ENCODE peak calls at places on chromosomes 6 and 20, in ten cellular contexts. One of them, this sample, is unnamed. For H3K9me3, the result is how much of the 10 kb centered on the place peaks cover.

GRCh38 chr6:167683028-167683862 is 143.5 kb upstream of the AFDN start:
- DNase-seq in IMR-90: peak
- DNase-seq in ovary: peak
- DNase-seq in cardiac muscle cell: peak
- DNase-seq in tibial nerve: peak
- DNase-seq in pancreas: no peak
- DNase-seq in SJSA1: peak
- DNase-seq in kidney: peak
- DNase-seq in psoas muscle: peak
- DNase-seq in CD4-positive, alpha-beta T cell: no peak
- DNase-seq in this sample: no peak

GRCh38 chr20:57435498-57436222 is 44.5 kb downstream of the RBM38 start:
- DNase-seq in SJSA1: peak
- DNase-seq in IMR-90: no peak
- DNase-seq in psoas muscle: peak
- DNase-seq in tibial nerve: peak
- DNase-seq in pancreas: peak
- DNase-seq in ovary: no peak
- DNase-seq in cardiac muscle cell: peak
- DNase-seq in kidney: peak
- DNase-seq in CD4-positive, alpha-beta T cell: peak
- DNase-seq in this sample: no peak

GRCh38 chr20:14712302-14712739 is 374.9 kb upstream of the FLRT3 start:
- DNase-seq in kidney: no peak
- DNase-seq in ovary: no peak
- DNase-seq in cardiac muscle cell: peak
- DNase-seq in pancreas: no peak
- DNase-seq in tibial nerve: no peak
- DNase-seq in CD4-positive, alpha-beta T cell: no peak
- DNase-seq in IMR-90: peak
- DNase-seq in psoas muscle: no peak
- DNase-seq in SJSA1: peak
- DNase-seq in this sample: no peak

GRCh38 chr6:159999240-159999671 is 30.4 kb downstream of the IGF2R start:
- DNase-seq in tibial nerve: no peak
- DNase-seq in cardiac muscle cell: no peak
- DNase-seq in pancreas: no peak
- DNase-seq in CD4-positive, alpha-beta T cell: no peak
- DNase-seq in ovary: no peak
- DNase-seq in IMR-90: no peak
- DNase-seq in psoas muscle: no peak
- DNase-seq in kidney: no peak
- DNase-seq in SJSA1: no peak
- DNase-seq in this sample: no peak

GRCh38 chr6:139060332-139060731 is 31.8 kb downstream of the ABRACL start:
- DNase-seq in ovary: no peak
- DNase-seq in cardiac muscle cell: peak
- DNase-seq in SJSA1: no peak
- DNase-seq in tibial nerve: no peak
- DNase-seq in pancreas: no peak
- DNase-seq in CD4-positive, alpha-beta T cell: no peak
- DNase-seq in psoas muscle: no peak
- DNase-seq in kidney: no peak
- DNase-seq in IMR-90: peak
- DNase-seq in this sample: no peak

GRCh38 chr20:57618091-57618765 is 2.0 kb downstream of the ZBP1 start:
- DNase-seq in IMR-90: no peak
- DNase-seq in SJSA1: no peak
- DNase-seq in CD4-positive, alpha-beta T cell: no peak
- DNase-seq in ovary: no peak
- DNase-seq in tibial nerve: no peak
- DNase-seq in cardiac muscle cell: no peak
- DNase-seq in kidney: peak
- DNase-seq in pancreas: no peak
- DNase-seq in psoas muscle: peak
- DNase-seq in this sample: no peak

GRCh38 chr20:38751360-38751976 is 3.2 kb downstream of the ACTR5 start:
- DNase-seq in cardiac muscle cell: peak
- DNase-seq in kidney: no peak
- DNase-seq in SJSA1: no peak
- DNase-seq in ovary: no peak
- DNase-seq in psoas muscle: no peak
- DNase-seq in pancreas: no peak
- DNase-seq in CD4-positive, alpha-beta T cell: no peak
- DNase-seq in IMR-90: peak
- DNase-seq in tibial nerve: no peak
- DNase-seq in this sample: no peak

GRCh38 chr6:80196914-80197313 is 90.4 kb downstream of the BCKDHB start:
- DNase-seq in IMR-90: no peak
- DNase-seq in psoas muscle: no peak
- DNase-seq in SJSA1: no peak
- DNase-seq in kidney: no peak
- DNase-seq in ovary: no peak
- DNase-seq in pancreas: no peak
- DNase-seq in tibial nerve: no peak
- DNase-seq in CD4-positive, alpha-beta T cell: no peak
- DNase-seq in cardiac muscle cell: no peak
- DNase-seq in this sample: no peak

GRCh38 chr6:148934534-148934933 is 187.7 kb downstream of the UST start:
- DNase-seq in psoas muscle: peak
- DNase-seq in IMR-90: peak
- DNase-seq in pancreas: no peak
- DNase-seq in kidney: no peak
- DNase-seq in tibial nerve: no peak
- DNase-seq in CD4-positive, alpha-beta T cell: no peak
- DNase-seq in cardiac muscle cell: peak
- DNase-seq in SJSA1: no peak
- DNase-seq in ovary: no peak
- DNase-seq in this sample: no peak

GRCh38 chr6:75023634-75024033 is 182.2 kb downstream of the COL12A1 start:
- DNase-seq in IMR-90: peak
- DNase-seq in ovary: no peak
- DNase-seq in pancreas: no peak
- DNase-seq in CD4-positive, alpha-beta T cell: no peak
- DNase-seq in SJSA1: no peak
- DNase-seq in psoas muscle: no peak
- DNase-seq in kidney: no peak
- DNase-seq in cardiac muscle cell: no peak
- DNase-seq in tibial nerve: no peak
- DNase-seq in this sample: no peak

DNA sequence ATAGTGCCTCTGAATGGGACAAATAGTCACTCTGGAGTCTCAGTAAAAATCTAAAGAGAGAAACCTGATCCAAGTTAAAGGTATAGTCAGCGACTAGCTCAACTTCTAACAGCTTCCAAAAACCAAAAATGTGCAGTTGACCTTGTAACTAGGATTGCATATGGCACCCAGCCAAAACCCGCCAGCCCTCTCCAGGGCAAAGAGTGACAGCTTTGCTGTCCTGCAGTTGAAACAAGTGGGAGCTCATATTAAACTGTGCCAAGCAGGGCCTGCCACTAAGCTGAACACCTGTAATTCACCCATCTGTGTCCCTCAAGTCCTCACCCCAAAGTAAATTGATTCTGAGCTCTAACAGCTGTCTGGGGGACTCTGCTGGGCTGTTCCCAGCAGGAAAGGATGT is 695.3 kb downstream of the MAFB start:
- DNase-seq in ovary: no peak
- DNase-seq in tibial nerve: no peak
- DNase-seq in SJSA1: no peak
- DNase-seq in kidney: peak
- DNase-seq in IMR-90: no peak
- DNase-seq in pancreas: no peak
- DNase-seq in CD4-positive, alpha-beta T cell: no peak
- DNase-seq in cardiac muscle cell: no peak
- DNase-seq in psoas muscle: no peak
- DNase-seq in this sample: no peak
- H3K9me3 ChIP-seq in ovary: under half
- H3K9me3 ChIP-seq in tibial nerve: under half
- H3K9me3 ChIP-seq in SJSA1: under half
- H3K9me3 ChIP-seq in kidney: under half
- H3K9me3 ChIP-seq in IMR-90: under half
- H3K9me3 ChIP-seq in pancreas: under half
- H3K9me3 ChIP-seq in CD4-positive, alpha-beta T cell: under half
- H3K9me3 ChIP-seq in cardiac muscle cell: under half
- H3K9me3 ChIP-seq in psoas muscle: under half
- H3K9me3 ChIP-seq in this sample: under half

GRCh38 chr6:22134308-22134707 is 162.5 kb downstream of the PRL start:
- DNase-seq in CD4-positive, alpha-beta T cell: no peak
- DNase-seq in IMR-90: no peak
- DNase-seq in ovary: no peak
- DNase-seq in cardiac muscle cell: no peak
- DNase-seq in SJSA1: no peak
- DNase-seq in kidney: no peak
- DNase-seq in tibial nerve: no peak
- DNase-seq in psoas muscle: no peak
- DNase-seq in pancreas: no peak
- DNase-seq in this sample: no peak

GRCh38 chr6:22133352-22133751 is 163.5 kb downstream of the PRL start:
- DNase-seq in CD4-positive, alpha-beta T cell: no peak
- DNase-seq in cardiac muscle cell: no peak
- DNase-seq in psoas muscle: peak
- DNase-seq in pancreas: no peak
- DNase-seq in tibial nerve: no peak
- DNase-seq in SJSA1: no peak
- DNase-seq in IMR-90: no peak
- DNase-seq in ovary: no peak
- DNase-seq in kidney: no peak
- DNase-seq in this sample: no peak

GRCh38 chr6:22132662-22133061 is 164.2 kb downstream of the PRL start:
- DNase-seq in pancreas: no peak
- DNase-seq in IMR-90: no peak
- DNase-seq in tibial nerve: no peak
- DNase-seq in CD4-positive, alpha-beta T cell: no peak
- DNase-seq in kidney: no peak
- DNase-seq in SJSA1: no peak
- DNase-seq in ovary: no peak
- DNase-seq in psoas muscle: no peak
- DNase-seq in cardiac muscle cell: no peak
- DNase-seq in this sample: no peak

GRCh38 chr6:22126910-22127309 is 169.9 kb downstream of the PRL start:
- DNase-seq in SJSA1: no peak
- DNase-seq in cardiac muscle cell: no peak
- DNase-seq in IMR-90: no peak
- DNase-seq in psoas muscle: no peak
- DNase-seq in tibial nerve: no peak
- DNase-seq in CD4-positive, alpha-beta T cell: no peak
- DNase-seq in kidney: no peak
- DNase-seq in pancreas: no peak
- DNase-seq in ovary: no peak
- DNase-seq in this sample: no peak

DNA sequence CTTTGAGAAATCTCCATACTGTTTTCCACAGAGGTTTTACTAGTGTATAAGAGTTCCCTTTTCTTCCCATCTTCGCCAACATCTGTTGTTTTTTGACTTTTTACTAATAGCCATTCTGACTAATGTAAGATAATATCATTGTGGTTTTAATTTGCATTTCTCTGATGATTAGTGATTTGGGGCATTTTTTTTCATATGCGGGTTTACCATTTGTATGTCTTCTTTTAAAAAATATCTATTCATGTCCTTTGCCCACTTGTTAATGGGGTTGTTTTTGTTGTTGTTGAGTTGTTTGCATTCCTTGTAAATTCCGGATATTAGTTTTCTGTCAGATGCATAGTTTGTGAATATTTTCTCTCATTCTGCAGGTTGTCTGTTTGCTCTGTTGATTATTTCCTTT is 167.1 kb downstream of the PRL start:
- DNase-seq in SJSA1: no peak
- DNase-seq in CD4-positive, alpha-beta T cell: no peak
- DNase-seq in IMR-90: no peak
- DNase-seq in pancreas: no peak
- DNase-seq in ovary: no peak
- DNase-seq in kidney: no peak
- DNase-seq in cardiac muscle cell: no peak
- DNase-seq in psoas muscle: no peak
- DNase-seq in tibial nerve: no peak
- DNase-seq in this sample: no peak
- H3K9me3 ChIP-seq in SJSA1: under half
- H3K9me3 ChIP-seq in CD4-positive, alpha-beta T cell: under half
- H3K9me3 ChIP-seq in IMR-90: under half
- H3K9me3 ChIP-seq in pancreas: under half
- H3K9me3 ChIP-seq in ovary: under half
- H3K9me3 ChIP-seq in kidney: under half
- H3K9me3 ChIP-seq in cardiac muscle cell: under half
- H3K9me3 ChIP-seq in psoas muscle: under half
- H3K9me3 ChIP-seq in tibial nerve: under half
- H3K9me3 ChIP-seq in this sample: under half

GRCh38 chr6:27433714-27434113 is 39.2 kb downstream of the ZNF184 start:
- DNase-seq in ovary: no peak
- DNase-seq in pancreas: no peak
- DNase-seq in cardiac muscle cell: no peak
- DNase-seq in tibial nerve: no peak
- DNase-seq in SJSA1: no peak
- DNase-seq in kidney: no peak
- DNase-seq in CD4-positive, alpha-beta T cell: no peak
- DNase-seq in psoas muscle: no peak
- DNase-seq in IMR-90: no peak
- DNase-seq in this sample: no peak
- H3K9me3 ChIP-seq in ovary: under half
- H3K9me3 ChIP-seq in pancreas: under half
- H3K9me3 ChIP-seq in cardiac muscle cell: under half
- H3K9me3 ChIP-seq in tibial nerve: under half
- H3K9me3 ChIP-seq in SJSA1: under half
- H3K9me3 ChIP-seq in kidney: under half
- H3K9me3 ChIP-seq in CD4-positive, alpha-beta T cell: under half
- H3K9me3 ChIP-seq in psoas muscle: under half
- H3K9me3 ChIP-seq in IMR-90: under half
- H3K9me3 ChIP-seq in this sample: under half

DNA sequence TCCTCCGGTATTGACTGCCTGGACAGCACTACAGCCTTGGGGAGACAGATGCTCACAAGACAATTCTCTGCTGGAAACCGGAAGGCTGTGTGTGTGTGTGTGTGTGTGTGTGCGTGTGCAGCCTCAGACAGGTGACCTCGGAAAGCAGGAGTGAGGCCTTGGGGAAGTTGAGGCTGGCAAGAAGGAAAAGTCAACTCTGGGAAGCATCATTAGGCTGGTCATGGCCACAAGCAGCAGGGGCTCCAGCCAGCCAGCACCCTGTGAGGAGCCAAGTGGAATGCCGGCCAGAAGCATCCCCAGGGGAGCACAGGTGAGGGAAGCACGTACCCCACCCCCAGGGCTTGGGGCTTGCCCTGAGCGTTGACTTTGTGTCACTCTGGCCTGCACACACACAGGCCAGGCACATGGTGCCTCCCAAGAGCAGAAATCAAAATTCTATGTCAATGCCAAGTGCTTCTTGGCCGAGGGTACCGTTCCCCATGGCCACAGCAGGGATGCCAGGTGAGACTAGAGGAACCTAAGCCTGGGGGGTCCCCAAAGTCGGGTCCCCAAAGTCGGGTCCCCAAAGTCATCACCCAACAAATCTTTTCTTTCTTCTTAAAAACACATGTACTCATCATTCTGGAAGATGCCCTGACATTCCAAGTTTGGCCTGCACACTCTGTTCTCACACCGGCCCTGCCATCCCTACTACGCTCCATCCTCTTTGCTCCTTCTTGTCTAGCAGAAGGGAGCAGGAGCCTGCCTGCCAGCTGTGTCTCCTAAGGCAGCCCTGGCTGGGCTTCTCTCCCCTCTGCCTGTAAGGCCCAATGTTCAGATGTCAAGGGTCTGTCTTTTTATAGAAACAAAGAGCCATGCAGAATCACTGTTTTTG is 26.7 kb downstream of the FOXA2 start:
- DNase-seq in CD4-positive, alpha-beta T cell: no peak
- DNase-seq in ovary: no peak
- DNase-seq in pancreas: no peak
- DNase-seq in tibial nerve: no peak
- DNase-seq in SJSA1: no peak
- DNase-seq in psoas muscle: no peak
- DNase-seq in cardiac muscle cell: no peak
- DNase-seq in kidney: no peak
- DNase-seq in IMR-90: no peak
- DNase-seq in this sample: no peak
- H3K9me3 ChIP-seq in CD4-positive, alpha-beta T cell: under half
- H3K9me3 ChIP-seq in ovary: under half
- H3K9me3 ChIP-seq in pancreas: under half
- H3K9me3 ChIP-seq in tibial nerve: under half
- H3K9me3 ChIP-seq in SJSA1: under half
- H3K9me3 ChIP-seq in psoas muscle: under half
- H3K9me3 ChIP-seq in cardiac muscle cell: under half
- H3K9me3 ChIP-seq in kidney: under half
- H3K9me3 ChIP-seq in IMR-90: under half
- H3K9me3 ChIP-seq in this sample: under half

This sample was measured in T-helper 17 cell.